ENCODE peak calls at places on chromosomes 12 and 14, in eight cellular contexts. One of them, this sample, is unnamed.

GRCh38 chr12:13304924-13305323 is 108.4 kb downstream of the EMP1 start:
- DNase-seq in type B pancreatic cell: no peak
- DNase-seq in nephron progenitor cell: no peak
- DNase-seq in kidney: no peak
- DNase-seq in NB4: no peak
- DNase-seq in lower lobe of right lung: no peak
- DNase-seq in AG09309: no peak
- DNase-seq in right lobe of liver: no peak
- DNase-seq in this sample: no peak

GRCh38 chr14:71586131-71586893 is 345.9 kb upstream of the RGS6 start:
- DNase-seq in type B pancreatic cell: no peak
- DNase-seq in right lobe of liver: no peak
- DNase-seq in AG09309: peak
- DNase-seq in nephron progenitor cell: peak
- DNase-seq in NB4: no peak
- DNase-seq in lower lobe of right lung: no peak
- DNase-seq in kidney: no peak
- DNase-seq in this sample: no peak

GRCh38 chr12:6351622-6352021 is 9.7 kb upstream of the TNFRSF1A start:
- DNase-seq in NB4: no peak
- DNase-seq in AG09309: no peak
- DNase-seq in lower lobe of right lung: no peak
- DNase-seq in type B pancreatic cell: no peak
- DNase-seq in kidney: peak
- DNase-seq in nephron progenitor cell: no peak
- DNase-seq in right lobe of liver: no peak
- DNase-seq in this sample: no peak

GRCh38 chr12:25058012-25058411 is 109.1 kb upstream of the BCAT1 start:
- DNase-seq in NB4: no peak
- DNase-seq in nephron progenitor cell: no peak
- DNase-seq in type B pancreatic cell: no peak
- DNase-seq in right lobe of liver: no peak
- DNase-seq in AG09309: no peak
- DNase-seq in lower lobe of right lung: no peak
- DNase-seq in kidney: no peak
- DNase-seq in this sample: no peak

GRCh38 chr14:104797112-104798044 is 1.8 kb upstream of the AKT1 start:
- DNase-seq in AG09309: no peak
- DNase-seq in lower lobe of right lung: no peak
- DNase-seq in nephron progenitor cell: peak
- DNase-seq in type B pancreatic cell: no peak
- DNase-seq in right lobe of liver: no peak
- DNase-seq in NB4: no peak
- DNase-seq in kidney: no peak
- DNase-seq in this sample: no peak

GRCh38 chr14:38171197-38171596 is 36.5 kb upstream of the SSTR1 start:
- DNase-seq in right lobe of liver: no peak
- DNase-seq in type B pancreatic cell: no peak
- DNase-seq in nephron progenitor cell: no peak
- DNase-seq in lower lobe of right lung: peak
- DNase-seq in AG09309: peak
- DNase-seq in NB4: no peak
- DNase-seq in kidney: no peak
- DNase-seq in this sample: no peak

GRCh38 chr14:105439710-105440553 is 20.3 kb downstream of the MTA1 start:
- DNase-seq in NB4: no peak
- DNase-seq in nephron progenitor cell: no peak
- DNase-seq in lower lobe of right lung: peak
- DNase-seq in right lobe of liver: peak
- DNase-seq in type B pancreatic cell: no peak
- DNase-seq in kidney: peak
- DNase-seq in AG09309: no peak
- DNase-seq in this sample: no peak

GRCh38 chr12:113346387-113346786 is 11.5 kb upstream of the SLC8B1 start:
- DNase-seq in type B pancreatic cell: no peak
- DNase-seq in NB4: no peak
- DNase-seq in nephron progenitor cell: no peak
- DNase-seq in kidney: no peak
- DNase-seq in right lobe of liver: no peak
- DNase-seq in lower lobe of right lung: no peak
- DNase-seq in AG09309: no peak
- DNase-seq in this sample: no peak

GRCh38 chr12:56803750-56804149 is 40.6 kb downstream of the HSD17B6 start:
- DNase-seq in kidney: no peak
- DNase-seq in nephron progenitor cell: no peak
- DNase-seq in AG09309: no peak
- DNase-seq in right lobe of liver: peak
- DNase-seq in type B pancreatic cell: no peak
- DNase-seq in NB4: no peak
- DNase-seq in lower lobe of right lung: no peak
- DNase-seq in this sample: peak

GRCh38 chr14:58732387-58732786 is 94.6 kb downstream of the DACT1 start:
- DNase-seq in nephron progenitor cell: no peak
- DNase-seq in NB4: no peak
- DNase-seq in AG09309: no peak
- DNase-seq in lower lobe of right lung: no peak
- DNase-seq in right lobe of liver: no peak
- DNase-seq in kidney: no peak
- DNase-seq in type B pancreatic cell: no peak
- DNase-seq in this sample: no peak

GRCh38 chr12:12927211-12928079 is 24.5 kb downstream of the GPRC5D start:
- DNase-seq in nephron progenitor cell: peak
- DNase-seq in NB4: no peak
- DNase-seq in AG09309: no peak
- DNase-seq in kidney: peak
- DNase-seq in lower lobe of right lung: peak
- DNase-seq in type B pancreatic cell: peak
- DNase-seq in right lobe of liver: peak
- DNase-seq in this sample: no peak

DNA sequence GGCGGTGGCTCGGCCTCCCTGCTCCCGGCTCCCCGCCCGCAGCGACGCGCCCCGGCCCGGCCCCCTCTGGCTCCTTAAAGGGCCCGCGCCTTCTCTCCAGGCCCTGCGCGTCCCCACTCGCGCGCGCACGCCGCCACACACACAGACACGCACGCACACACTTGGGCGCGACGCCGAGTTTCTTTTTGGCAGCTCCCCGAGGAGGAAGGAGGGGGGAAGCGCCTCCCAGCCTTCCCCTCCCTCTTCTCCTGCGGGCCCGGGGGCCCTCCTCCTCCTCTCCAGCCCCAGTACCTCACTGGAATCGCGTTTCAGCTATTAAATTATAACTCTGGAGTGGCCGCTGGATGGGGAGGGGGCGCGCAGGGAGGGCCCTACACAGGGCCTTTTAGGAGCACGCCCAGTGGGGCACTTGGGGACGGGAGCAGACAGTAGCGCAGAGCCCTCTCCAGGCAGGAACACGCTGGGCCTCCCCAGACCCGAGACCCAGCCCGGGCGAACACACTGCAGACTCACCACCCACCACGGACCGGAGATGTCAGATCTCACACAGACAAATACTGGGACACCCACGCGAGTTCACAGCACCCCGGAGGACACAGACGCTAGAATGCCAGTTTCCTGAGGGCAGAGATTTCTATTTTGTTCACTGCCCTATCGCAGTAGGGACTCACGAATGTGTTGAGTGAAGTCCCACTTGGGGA is 411 bp upstream of the NCOR2 start:
- DNase-seq in NB4: peak
- DNase-seq in lower lobe of right lung: peak
- DNase-seq in kidney: peak
- DNase-seq in type B pancreatic cell: peak
- DNase-seq in right lobe of liver: peak
- DNase-seq in AG09309: peak
- DNase-seq in nephron progenitor cell: peak
- DNase-seq in this sample: peak
- TF ChIP-seq CTCF in NB4: no peak
- TF ChIP-seq CTCF in lower lobe of right lung: no peak
- TF ChIP-seq CTCF in kidney: no peak
- TF ChIP-seq CTCF in type B pancreatic cell: no peak
- TF ChIP-seq CTCF in right lobe of liver: peak
- TF ChIP-seq CTCF in AG09309: no peak
- TF ChIP-seq CTCF in nephron progenitor cell: no peak
- TF ChIP-seq CTCF in this sample: no peak

DNA sequence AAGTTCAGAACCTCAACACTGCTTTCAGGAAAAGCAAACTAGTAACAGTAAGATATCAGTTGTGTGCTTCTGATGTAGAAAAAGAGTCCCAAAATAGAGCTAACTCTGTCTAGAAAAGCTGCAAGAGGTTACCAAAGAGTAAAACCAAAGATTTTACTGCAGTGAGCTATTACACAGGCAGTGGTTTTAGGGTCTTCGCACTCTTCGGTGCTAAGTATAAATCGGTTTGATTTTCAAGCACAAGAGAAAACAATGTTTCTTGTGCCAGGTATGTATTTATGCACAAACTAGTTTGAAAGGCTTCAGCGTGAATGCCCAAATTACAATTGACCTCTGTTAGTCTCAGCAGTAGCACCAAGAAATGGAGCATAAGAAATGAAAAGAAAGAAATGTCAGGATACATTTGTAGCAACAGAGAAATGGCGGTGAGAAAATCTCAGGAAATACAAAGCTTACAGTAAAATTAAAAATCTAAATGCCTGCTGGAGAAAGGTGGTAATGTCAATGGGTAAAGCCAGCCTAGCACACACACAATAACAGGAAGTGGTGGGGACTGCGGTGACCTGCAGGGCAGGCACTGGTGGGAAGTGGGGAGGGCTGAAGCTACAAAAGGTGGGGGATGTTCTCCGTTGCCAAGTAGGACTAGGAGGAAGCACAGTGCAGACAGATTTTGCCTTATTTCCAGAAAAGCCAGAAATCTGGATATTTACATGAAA is 18.0 kb upstream of the DYRK2 start:
- DNase-seq in lower lobe of right lung: peak
- DNase-seq in nephron progenitor cell: peak
- DNase-seq in kidney: peak
- DNase-seq in NB4: peak
- DNase-seq in right lobe of liver: peak
- DNase-seq in AG09309: no peak
- DNase-seq in type B pancreatic cell: no peak
- DNase-seq in this sample: no peak
- TF ChIP-seq CTCF in lower lobe of right lung: peak
- TF ChIP-seq CTCF in nephron progenitor cell: no peak
- TF ChIP-seq CTCF in kidney: no peak
- TF ChIP-seq CTCF in NB4: peak
- TF ChIP-seq CTCF in right lobe of liver: no peak
- TF ChIP-seq CTCF in AG09309: no peak
- TF ChIP-seq CTCF in type B pancreatic cell: peak
- TF ChIP-seq CTCF in this sample: no peak

DNA sequence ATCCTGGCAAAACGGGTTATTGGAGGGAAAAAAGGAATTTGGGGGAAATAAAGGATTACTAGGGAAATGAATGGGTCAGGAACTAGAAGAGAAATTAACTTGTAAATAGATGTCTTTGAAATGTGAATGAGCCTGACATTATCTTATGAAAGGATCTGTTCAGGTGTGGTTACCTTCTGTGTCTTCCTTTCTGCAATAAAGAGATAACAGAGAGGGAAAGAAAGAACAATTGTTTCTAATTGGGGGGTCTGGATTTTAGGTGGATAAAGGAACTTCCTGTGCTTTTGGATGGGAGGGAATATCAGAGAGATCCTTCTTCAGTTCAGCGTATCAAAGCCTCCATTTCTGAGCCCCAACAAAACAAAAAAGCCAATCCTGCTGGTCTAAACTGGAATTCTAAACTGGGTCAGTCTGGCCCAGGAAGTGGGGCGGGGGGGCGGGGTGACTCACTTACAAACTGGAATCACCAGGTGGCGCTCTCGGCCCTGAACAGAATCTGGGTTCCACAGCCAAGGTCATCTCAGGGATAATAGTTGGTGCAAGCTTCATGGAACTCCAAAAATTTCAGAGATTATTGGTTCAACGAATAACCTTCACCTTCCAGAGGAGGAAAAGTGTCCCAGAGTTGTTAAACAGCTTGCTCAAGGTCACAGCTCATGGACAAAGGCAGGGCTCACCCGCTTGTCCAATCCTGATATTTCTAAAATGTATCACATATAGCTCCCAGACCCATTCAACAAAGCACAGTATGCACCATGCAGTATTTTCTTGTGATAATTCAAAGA is 15.2 kb upstream of the PEBP1 start:
- DNase-seq in lower lobe of right lung: peak
- DNase-seq in AG09309: no peak
- DNase-seq in nephron progenitor cell: peak
- DNase-seq in type B pancreatic cell: no peak
- DNase-seq in right lobe of liver: peak
- DNase-seq in kidney: peak
- DNase-seq in NB4: peak
- DNase-seq in this sample: no peak
- TF ChIP-seq CTCF in lower lobe of right lung: peak
- TF ChIP-seq CTCF in AG09309: peak
- TF ChIP-seq CTCF in nephron progenitor cell: peak
- TF ChIP-seq CTCF in type B pancreatic cell: peak
- TF ChIP-seq CTCF in right lobe of liver: peak
- TF ChIP-seq CTCF in kidney: peak
- TF ChIP-seq CTCF in NB4: peak
- TF ChIP-seq CTCF in this sample: peak

GRCh38 chr12:27083861-27084271 is 1.5 kb upstream of the C12orf71 start:
- DNase-seq in right lobe of liver: no peak
- DNase-seq in kidney: no peak
- DNase-seq in AG09309: peak
- DNase-seq in type B pancreatic cell: no peak
- DNase-seq in lower lobe of right lung: no peak
- DNase-seq in NB4: no peak
- DNase-seq in nephron progenitor cell: peak
- DNase-seq in this sample: no peak

GRCh38 chr12:27077586-27077985 is 4.8 kb downstream of the C12orf71 start:
- DNase-seq in kidney: no peak
- DNase-seq in nephron progenitor cell: no peak
- DNase-seq in AG09309: no peak
- DNase-seq in type B pancreatic cell: no peak
- DNase-seq in lower lobe of right lung: no peak
- DNase-seq in NB4: no peak
- DNase-seq in right lobe of liver: no peak
- DNase-seq in this sample: no peak

GRCh38 chr12:27085654-27086053 is 3.3 kb upstream of the C12orf71 start:
- DNase-seq in type B pancreatic cell: no peak
- DNase-seq in kidney: no peak
- DNase-seq in NB4: no peak
- DNase-seq in right lobe of liver: no peak
- DNase-seq in AG09309: no peak
- DNase-seq in lower lobe of right lung: no peak
- DNase-seq in nephron progenitor cell: no peak
- DNase-seq in this sample: no peak

GRCh38 chr12:27076930-27077329 is 5.4 kb downstream of the C12orf71 start:
- DNase-seq in right lobe of liver: no peak
- DNase-seq in kidney: no peak
- DNase-seq in lower lobe of right lung: no peak
- DNase-seq in type B pancreatic cell: no peak
- DNase-seq in NB4: no peak
- DNase-seq in nephron progenitor cell: no peak
- DNase-seq in AG09309: no peak
- DNase-seq in this sample: no peak

DNA sequence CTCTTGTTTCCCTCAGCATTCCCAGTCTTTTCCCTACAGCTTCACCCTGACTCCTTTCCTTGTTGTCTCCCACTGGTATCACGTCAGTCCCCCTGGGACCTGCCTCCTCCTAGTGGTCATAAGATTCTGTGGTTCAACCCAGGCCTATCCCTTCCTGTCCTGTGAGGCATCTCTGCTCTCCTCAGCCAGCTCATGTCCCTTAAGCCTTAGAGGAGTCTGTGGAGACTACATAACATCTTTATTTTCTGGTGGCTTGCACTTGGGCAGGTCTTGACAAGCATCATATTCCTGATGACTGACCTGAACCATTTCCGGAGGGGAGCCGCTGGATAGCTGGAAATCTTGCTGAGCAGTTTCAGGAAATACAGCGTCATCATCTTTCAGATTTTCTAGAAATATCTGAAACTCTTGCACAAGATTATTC is 698 bp downstream of the C12orf71 start:
- DNase-seq in kidney: no peak
- DNase-seq in nephron progenitor cell: no peak
- DNase-seq in lower lobe of right lung: no peak
- DNase-seq in NB4: peak
- DNase-seq in right lobe of liver: no peak
- DNase-seq in type B pancreatic cell: no peak
- DNase-seq in AG09309: no peak
- DNase-seq in this sample: no peak
- TF ChIP-seq CTCF in kidney: no peak
- TF ChIP-seq CTCF in nephron progenitor cell: no peak
- TF ChIP-seq CTCF in lower lobe of right lung: no peak
- TF ChIP-seq CTCF in NB4: no peak
- TF ChIP-seq CTCF in right lobe of liver: no peak
- TF ChIP-seq CTCF in type B pancreatic cell: no peak
- TF ChIP-seq CTCF in AG09309: no peak
- TF ChIP-seq CTCF in this sample: no peak

This sample was measured in osteocyte.